ENCODE peak calls at places on chromosomes 1 and 21, in four cellular contexts. One of them, this sample, is unnamed.
A peak's percentile ranks its signal among the peaks of the same experiment; 100 is the strongest.

GRCh38 chr21:42564561-42564971 is 50.9 kb downstream of the SLC37A1 start:
- DNase-seq in cardiac muscle cell: no peak
- DNase-seq in hepatocyte: no peak
- DNase-seq in neural progenitor cell: no peak
- DNase-seq in this sample: no peak

GRCh38 chr1:167297222-167298214 is 76.8 kb downstream of the POU2F1 start:
- DNase-seq in cardiac muscle cell: peak; percentile 63
- DNase-seq in hepatocyte: peak; percentile 50
- DNase-seq in neural progenitor cell: peak; percentile 48
- DNase-seq in this sample: no peak

GRCh38 chr1:228837817-228838716 is 102.8 kb downstream of the RHOU start:
- DNase-seq in cardiac muscle cell: peak; percentile 96
- DNase-seq in hepatocyte: peak; percentile 88
- DNase-seq in neural progenitor cell: no peak
- DNase-seq in this sample: peak; percentile 63

GRCh38 chr1:198908995-198909394 is 270.2 kb downstream of the PTPRC start:
- DNase-seq in cardiac muscle cell: no peak
- DNase-seq in hepatocyte: no peak
- DNase-seq in neural progenitor cell: no peak
- DNase-seq in this sample: no peak

GRCh38 chr21:15743593-15743992 is 13.8 kb downstream of the USP25 start:
- DNase-seq in cardiac muscle cell: no peak
- DNase-seq in hepatocyte: no peak
- DNase-seq in neural progenitor cell: no peak
- DNase-seq in this sample: no peak

GRCh38 chr21:43893536-43894205 is 28.6 kb downstream of the AGPAT3 start:
- DNase-seq in cardiac muscle cell: peak; percentile 15
- DNase-seq in hepatocyte: no peak
- DNase-seq in neural progenitor cell: no peak
- DNase-seq in this sample: no peak

GRCh38 chr1:17665950-17666720 is 89.0 kb upstream of the ACTL8 start:
- DNase-seq in cardiac muscle cell: no peak
- DNase-seq in hepatocyte: no peak
- DNase-seq in neural progenitor cell: no peak
- DNase-seq in this sample: peak; percentile 37

GRCh38 chr1:168390261-168390660 is 109.6 kb downstream of the TBX19 start:
- DNase-seq in cardiac muscle cell: no peak
- DNase-seq in hepatocyte: no peak
- DNase-seq in neural progenitor cell: no peak
- DNase-seq in this sample: no peak

GRCh38 chr1:41463516-41463915 is 21.0 kb downstream of the EDN2 start:
- DNase-seq in cardiac muscle cell: no peak
- DNase-seq in hepatocyte: no peak
- DNase-seq in neural progenitor cell: no peak
- DNase-seq in this sample: no peak

GRCh38 chr1:31479801-31480200 is 66.8 kb downstream of the SERINC2 start:
- DNase-seq in cardiac muscle cell: peak; percentile 64
- DNase-seq in hepatocyte: no peak
- DNase-seq in neural progenitor cell: no peak
- DNase-seq in this sample: peak; percentile 56

GRCh38 chr1:101174722-101175121 is 62.1 kb upstream of the S1PR1 start:
- DNase-seq in cardiac muscle cell: peak; percentile 39
- DNase-seq in hepatocyte: no peak
- DNase-seq in neural progenitor cell: no peak
- DNase-seq in this sample: peak; percentile 96

GRCh38 chr1:231020139-231020601 is 19.9 kb downstream of the FAM89A start:
- DNase-seq in cardiac muscle cell: peak; percentile 31
- DNase-seq in hepatocyte: no peak
- DNase-seq in neural progenitor cell: no peak
- DNase-seq in this sample: peak; percentile 64
- TF ChIP-seq CTCF in cardiac muscle cell: peak; percentile 2
- TF ChIP-seq CTCF in hepatocyte: peak; percentile 5
- TF ChIP-seq CTCF in neural progenitor cell: no peak
- TF ChIP-seq CTCF in this sample: peak; percentile 73

GRCh38 chr1:2496087-2496622 is 20.1 kb downstream of the PLCH2 start:
- DNase-seq in cardiac muscle cell: no peak
- DNase-seq in hepatocyte: no peak
- DNase-seq in neural progenitor cell: no peak
- DNase-seq in this sample: no peak

GRCh38 chr1:2495026-2495425 is 18.9 kb downstream of the PLCH2 start:
- DNase-seq in cardiac muscle cell: no peak
- DNase-seq in hepatocyte: no peak
- DNase-seq in neural progenitor cell: no peak
- DNase-seq in this sample: no peak

GRCh38 chr1:2495546-2495945 is 19.5 kb downstream of the PLCH2 start:
- DNase-seq in cardiac muscle cell: no peak
- DNase-seq in hepatocyte: no peak
- DNase-seq in neural progenitor cell: no peak
- DNase-seq in this sample: no peak

GRCh38 chr1:2497891-2498290 is 21.8 kb downstream of the PLCH2 start:
- DNase-seq in cardiac muscle cell: no peak
- DNase-seq in hepatocyte: no peak
- DNase-seq in neural progenitor cell: no peak
- DNase-seq in this sample: no peak

DNA sequence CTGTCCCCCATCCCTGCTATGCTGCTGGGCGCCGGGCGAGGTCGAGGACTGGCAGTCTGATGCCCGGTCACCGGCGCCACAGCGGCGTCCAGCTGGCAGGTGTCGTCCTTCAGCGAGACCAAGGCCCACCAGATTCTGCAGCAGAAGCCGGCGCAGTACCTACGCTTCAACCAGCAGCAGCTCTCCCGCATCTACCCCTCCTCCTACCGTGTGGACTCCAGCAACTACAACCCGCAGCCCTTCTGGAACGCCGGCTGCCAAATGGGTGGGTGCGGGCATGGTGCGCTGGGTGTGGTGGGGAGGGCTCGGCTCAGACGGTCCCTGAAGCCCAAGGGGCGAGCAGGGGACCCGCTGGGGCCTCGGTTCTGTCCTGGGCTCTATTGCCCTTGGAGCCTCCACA is 20.7 kb downstream of the PLCH2 start:
- DNase-seq in cardiac muscle cell: no peak
- DNase-seq in hepatocyte: no peak
- DNase-seq in neural progenitor cell: no peak
- DNase-seq in this sample: no peak
- H3K4me1 ChIP-seq in cardiac muscle cell: no peaks in the 10 kb centered on the region
- H3K4me1 ChIP-seq in hepatocyte: peaks cover 5% of the 10 kb centered on the region
- H3K4me1 ChIP-seq in neural progenitor cell: no peaks in the 10 kb centered on the region
- H3K4me1 ChIP-seq in this sample: no peaks in the 10 kb centered on the region

GRCh38 chr1:3822421-3822820 is 26.1 kb upstream of the LRRC47 start:
- DNase-seq in cardiac muscle cell: no peak
- DNase-seq in hepatocyte: no peak
- DNase-seq in neural progenitor cell: no peak
- DNase-seq in this sample: no peak

GRCh38 chr1:3821934-3822307 is 25.6 kb upstream of the LRRC47 start:
- DNase-seq in cardiac muscle cell: no peak
- DNase-seq in hepatocyte: no peak
- DNase-seq in neural progenitor cell: no peak
- DNase-seq in this sample: no peak

GRCh38 chr1:3831689-3832088 is 25.3 kb downstream of the CEP104 start:
- DNase-seq in cardiac muscle cell: no peak
- DNase-seq in hepatocyte: no peak
- DNase-seq in neural progenitor cell: no peak
- DNase-seq in this sample: no peak

GRCh38 chr1:3824650-3825049 is 28.4 kb upstream of the LRRC47 start:
- DNase-seq in cardiac muscle cell: no peak
- DNase-seq in hepatocyte: no peak
- DNase-seq in neural progenitor cell: no peak
- DNase-seq in this sample: no peak

DNA sequence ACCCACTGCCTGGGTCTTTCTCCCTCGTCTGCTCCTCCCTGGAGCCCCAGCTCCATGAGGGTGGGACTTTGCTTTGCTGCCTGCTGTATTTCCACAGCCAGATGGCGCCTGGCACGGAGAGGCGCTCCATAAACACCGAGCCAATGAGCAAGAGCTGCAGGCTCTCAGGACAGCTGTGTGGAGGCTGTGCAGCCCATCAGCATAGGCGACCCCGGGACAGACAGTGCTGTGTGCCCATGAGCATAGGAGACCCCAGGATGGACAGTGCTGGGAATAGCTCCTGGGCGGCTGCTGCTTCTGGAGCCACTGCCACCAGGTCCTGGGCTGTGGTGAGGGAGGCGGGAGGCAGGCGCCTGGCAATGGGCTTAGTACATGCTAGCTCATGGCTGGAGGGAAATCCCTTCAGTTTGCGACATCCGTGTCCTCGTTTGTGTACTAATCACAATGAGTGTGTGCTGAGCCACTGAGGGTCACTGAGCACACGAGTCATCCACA is 29.2 kb downstream of the CEP104 start:
- DNase-seq in cardiac muscle cell: no peak
- DNase-seq in hepatocyte: no peak
- DNase-seq in neural progenitor cell: peak; percentile 45
- DNase-seq in this sample: no peak
- TF ChIP-seq CTCF in cardiac muscle cell: no peak
- TF ChIP-seq CTCF in hepatocyte: no peak
- TF ChIP-seq CTCF in neural progenitor cell: peak; percentile 25
- TF ChIP-seq CTCF in this sample: no peak

GRCh38 chr1:203663294-203663693 is 36.7 kb downstream of the ATP2B4 start:
- DNase-seq in cardiac muscle cell: peak; percentile 59
- DNase-seq in hepatocyte: no peak
- DNase-seq in neural progenitor cell: no peak
- DNase-seq in this sample: peak; percentile 99
- H3K4me1 ChIP-seq in cardiac muscle cell: no peaks in the 10 kb centered on the region
- H3K4me1 ChIP-seq in hepatocyte: peaks cover 4% of the 10 kb centered on the region
- H3K4me1 ChIP-seq in neural progenitor cell: peaks cover 16% of the 10 kb centered on the region
- H3K4me1 ChIP-seq in this sample: peaks cover 25% of the 10 kb centered on the region

GRCh38 chr1:29832936-29833335 is 596.6 kb downstream of the PTPRU start:
- DNase-seq in cardiac muscle cell: no peak
- DNase-seq in hepatocyte: no peak
- DNase-seq in neural progenitor cell: no peak
- DNase-seq in this sample: no peak

GRCh38 chr1:29835486-29836273 is 599.4 kb downstream of the PTPRU start:
- DNase-seq in cardiac muscle cell: no peak
- DNase-seq in hepatocyte: no peak
- DNase-seq in neural progenitor cell: no peak
- DNase-seq in this sample: no peak

GRCh38 chr1:29832471-29832870 is 596.1 kb downstream of the PTPRU start:
- DNase-seq in cardiac muscle cell: no peak
- DNase-seq in hepatocyte: no peak
- DNase-seq in neural progenitor cell: no peak
- DNase-seq in this sample: no peak

GRCh38 chr1:29831500-29832117 is 595.3 kb downstream of the PTPRU start:
- DNase-seq in cardiac muscle cell: no peak
- DNase-seq in hepatocyte: no peak
- DNase-seq in neural progenitor cell: no peak
- DNase-seq in this sample: no peak

DNA sequence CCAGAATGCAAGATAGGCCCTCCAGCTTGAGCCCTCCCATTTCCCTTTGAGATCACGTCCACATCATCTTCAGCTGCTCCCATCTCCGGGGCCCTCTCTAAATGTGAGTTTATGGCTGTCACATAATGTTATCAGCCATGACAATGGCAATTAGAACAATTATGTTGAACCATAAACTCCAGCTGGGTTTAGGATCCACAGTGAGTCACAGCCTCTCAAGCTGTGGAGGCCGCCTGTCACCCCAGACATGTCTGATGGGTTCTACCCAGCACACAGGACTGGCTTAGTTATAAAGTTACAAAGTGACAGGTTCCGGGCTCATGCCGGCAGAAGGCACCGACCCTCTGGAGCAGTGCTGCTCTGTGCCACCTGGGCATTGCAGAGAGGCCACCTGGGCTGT is 597.3 kb downstream of the PTPRU start:
- DNase-seq in cardiac muscle cell: no peak
- DNase-seq in hepatocyte: peak; percentile 56
- DNase-seq in neural progenitor cell: no peak
- DNase-seq in this sample: no peak
- TF ChIP-seq CTCF in cardiac muscle cell: no peak
- TF ChIP-seq CTCF in hepatocyte: no peak
- TF ChIP-seq CTCF in neural progenitor cell: no peak
- TF ChIP-seq CTCF in this sample: no peak

GRCh38 chr1:221031890-221032222 is 152.6 kb downstream of the HLX start:
- DNase-seq in cardiac muscle cell: no peak
- DNase-seq in hepatocyte: no peak
- DNase-seq in neural progenitor cell: no peak
- DNase-seq in this sample: no peak

GRCh38 chr1:221030121-221030649 is 150.9 kb downstream of the HLX start:
- DNase-seq in cardiac muscle cell: no peak
- DNase-seq in hepatocyte: no peak
- DNase-seq in neural progenitor cell: no peak
- DNase-seq in this sample: no peak

GRCh38 chr1:221031015-221031889 is 152.0 kb downstream of the HLX start:
- DNase-seq in cardiac muscle cell: no peak
- DNase-seq in hepatocyte: no peak
- DNase-seq in neural progenitor cell: no peak
- DNase-seq in this sample: no peak

GRCh38 chr1:221035680-221036153 is 156.5 kb downstream of the HLX start:
- DNase-seq in cardiac muscle cell: peak; percentile 38
- DNase-seq in hepatocyte: no peak
- DNase-seq in neural progenitor cell: no peak
- DNase-seq in this sample: peak; percentile 3

DNA sequence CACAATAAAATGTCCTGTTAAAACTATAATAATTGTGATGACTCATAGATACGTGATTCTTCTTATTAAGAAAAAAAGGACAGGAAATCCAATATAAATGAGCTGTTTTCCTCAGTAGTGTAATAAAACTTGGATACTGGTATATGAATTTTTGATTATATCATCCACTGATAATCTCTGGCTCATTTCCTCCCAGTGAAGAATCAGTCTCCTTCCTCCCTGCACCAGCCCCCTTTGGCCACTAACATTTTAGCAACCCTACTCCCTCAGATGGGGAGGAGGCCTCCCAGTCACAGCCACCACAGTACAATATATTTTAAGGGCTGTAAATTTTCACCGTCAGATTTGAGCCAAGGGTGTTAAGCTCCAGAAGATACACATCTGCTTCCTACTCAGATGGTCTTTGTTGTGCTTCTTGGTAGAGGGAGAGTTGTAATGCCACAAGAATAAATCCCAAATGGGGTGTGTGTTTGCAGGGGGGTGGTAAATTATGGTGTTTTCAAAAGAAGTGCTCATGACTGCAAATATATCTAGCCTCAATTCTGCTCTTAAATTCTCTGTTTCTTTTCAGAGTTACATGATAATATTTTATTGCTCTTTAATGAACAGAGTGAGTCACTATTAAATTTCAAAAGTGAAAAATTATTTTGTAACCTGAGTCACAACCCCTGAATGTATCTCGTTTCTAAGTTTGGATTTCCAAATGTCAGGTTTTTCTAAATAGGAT is 153.5 kb downstream of the HLX start:
- DNase-seq in cardiac muscle cell: no peak
- DNase-seq in hepatocyte: no peak
- DNase-seq in neural progenitor cell: no peak
- DNase-seq in this sample: no peak
- H3K4me1 ChIP-seq in cardiac muscle cell: no peaks in the 10 kb centered on the region
- H3K4me1 ChIP-seq in hepatocyte: no peaks in the 10 kb centered on the region
- H3K4me1 ChIP-seq in neural progenitor cell: no peaks in the 10 kb centered on the region
- H3K4me1 ChIP-seq in this sample: peaks cover 9% of the 10 kb centered on the region